ENCODE peak calls at places on chromosome 13, in four cellular contexts. P, J, X and Q are unnamed samples.

GRCh38 chr13:28470286-28470685 is 24.6 kb downstream of the FLT1 start:
- DNase-seq in P (no peak), J (no peak), X (no peak), Q (no peak)

GRCh38 chr13:112053167-112053743 is 13.7 kb upstream of the SOX1 start:
- DNase-seq in P (no peak), J (peak; percentile 81), X (no peak), Q (no peak)

GRCh38 chr13:28282451-28282850 is 144.1 kb downstream of the PAN3 start:
- DNase-seq in P (no peak), J (no peak), X (no peak), Q (no peak)

GRCh38 chr13:59088716-59089115 is 1075.0 kb downstream of the DIAPH3 start:
- DNase-seq in P (peak; percentile 78), J (no peak), X (no peak), Q (no peak)

GRCh38 chr13:40271931-40272775 is 394.3 kb downstream of the FOXO1 start:
- DNase-seq in P (peak; percentile 22), J (no peak), X (no peak), Q (peak; percentile 57)

GRCh38 chr13:50686547-50686946 is 156.9 kb downstream of the DLEU7 start:
- DNase-seq in P (no peak), J (no peak), X (no peak), Q (no peak)

GRCh38 chr13:51246005-51246404 is 23.8 kb downstream of the FAM124A start:
- DNase-seq in P (no peak), J (no peak), X (no peak), Q (no peak)

GRCh38 chr13:35822666-35823065 is 308.5 kb downstream of the DCLK1 start:
- DNase-seq in P (no peak), J (peak; percentile 50), X (no peak), Q (no peak)

GRCh38 chr13:21785990-21786389 is 115.1 kb downstream of the FGF9 start:
- DNase-seq in P (no peak), J (no peak), X (no peak), Q (no peak)

GRCh38 chr13:76350399-76350798 is 535.8 kb downstream of the KCTD12 start:
- DNase-seq in P (peak; percentile 16), J (no peak), X (no peak), Q (no peak)

GRCh38 chr13:112172641-112173171 is 105.8 kb downstream of the SOX1 start:
- DNase-seq in P (no peak), J (peak; percentile 26), X (no peak), Q (no peak)

GRCh38 chr13:32491028-32491427 is 47.6 kb downstream of the N4BP2L2 start:
- DNase-seq in P (no peak), J (no peak), X (no peak), Q (no peak)

GRCh38 chr13:38514575-38514974 is 164.9 kb downstream of the UFM1 start:
- DNase-seq in P (no peak), J (no peak), X (no peak), Q (no peak)

GRCh38 chr13:114128624-114129522 is 3.5 kb downstream of the RASA3 start:
- DNase-seq in P (peak; percentile 95), J (no peak), X (no peak), Q (peak; percentile 81)

GRCh38 chr13:66402071-66402470 is 828.1 kb downstream of the PCDH9 start:
- DNase-seq in P (no peak), J (no peak), X (no peak), Q (no peak)

GRCh38 chr13:44815507-44816074 is 173.7 kb downstream of the NUFIP1 start:
- DNase-seq in P (peak; percentile 98), J (peak; percentile 41), X (peak; percentile 27), Q (peak; percentile 25)

GRCh38 chr13:45909724-45910123 is 58.2 kb upstream of the SIAH3 start:
- DNase-seq in P (no peak), J (no peak), X (no peak), Q (no peak)

GRCh38 chr13:48210178-48210577 is 22.8 kb upstream of the ITM2B start:
- DNase-seq in P (peak; percentile 86), J (no peak), X (no peak), Q (no peak)

GRCh38 chr13:105290596-105290995 is 1244.9 kb downstream of the EFNB2 start:
- DNase-seq in P (no peak), J (no peak), X (no peak), Q (no peak)

GRCh38 chr13:34750078-34750703 is 191.9 kb upstream of the NBEA start:
- DNase-seq in P (no peak), J (peak; percentile 57), X (no peak), Q (no peak)

GRCh38 chr13:113598081-113598410 is 13.5 kb downstream of the TFDP1 start:
- DNase-seq in P (no peak), J (no peak), X (no peak), Q (no peak)

GRCh38 chr13:87671031-87671823 is at the start of gene SLITRK5:
- DNase-seq in P (peak; percentile 16), J (peak; percentile 90), X (no peak), Q (no peak)

GRCh38 chr13:112679932-112680677 is 9.7 kb upstream of the ATP11A start:
- DNase-seq in P (no peak), J (no peak), X (no peak), Q (no peak)

GRCh38 chr13:94272038-94272437 is 207.4 kb downstream of the DCT start:
- DNase-seq in P (peak; percentile 79), J (no peak), X (no peak), Q (no peak)

GRCh38 chr13:51999525-51999924 is 11.7 kb downstream of the ATP7B start:
- DNase-seq in P (peak; percentile 25), J (no peak), X (no peak), Q (no peak)

GRCh38 chr13:99871249-99871898 is 100.2 kb downstream of the ZIC5 start:
- DNase-seq in P (no peak), J (no peak), X (no peak), Q (peak; percentile 61)

GRCh38 chr13:38086721-38087120 is 217.1 kb upstream of the TRPC4 start:
- DNase-seq in P (no peak), J (no peak), X (no peak), Q (no peak)

GRCh38 chr13:93603043-93603442 is 376.4 kb downstream of the GPC6 start:
- DNase-seq in P (peak; percentile 82), J (no peak), X (peak; percentile 2), Q (no peak)

GRCh38 chr13:51781246-51782022 is 22.5 kb downstream of the DHRS12 start:
- DNase-seq in P (peak; percentile 24), J (peak; percentile 64), X (no peak), Q (peak; percentile 59)

GRCh38 chr13:18961383-18962117 is 220.1 kb downstream of the TUBA3C start:
- DNase-seq in P (no peak), J (no peak), X (no peak), Q (no peak)
- H3K9me3 ChIP-seq in P (peaks cover 58% of the 10 kb centered on the region), J (peaks cover 13% of the 10 kb centered on the region), X (peaks cover 92% of the 10 kb centered on the region), Q (peaks cover 46% of the 10 kb centered on the region)

GRCh38 chr13:33692531-33692930 is 125.4 kb upstream of the RFC3 start:
- DNase-seq in P (no peak), J (no peak), X (no peak), Q (no peak)

GRCh38 chr13:33691980-33692379 is 126.0 kb upstream of the RFC3 start:
- DNase-seq in P (no peak), J (no peak), X (no peak), Q (no peak)

GRCh38 chr13:33697936-33698335 is 120.0 kb upstream of the RFC3 start:
- DNase-seq in P (no peak), J (no peak), X (no peak), Q (no peak)

GRCh38 chr13:33694546-33694945 is 123.4 kb upstream of the RFC3 start:
- DNase-seq in P (no peak), J (no peak), X (no peak), Q (no peak)

DNA sequence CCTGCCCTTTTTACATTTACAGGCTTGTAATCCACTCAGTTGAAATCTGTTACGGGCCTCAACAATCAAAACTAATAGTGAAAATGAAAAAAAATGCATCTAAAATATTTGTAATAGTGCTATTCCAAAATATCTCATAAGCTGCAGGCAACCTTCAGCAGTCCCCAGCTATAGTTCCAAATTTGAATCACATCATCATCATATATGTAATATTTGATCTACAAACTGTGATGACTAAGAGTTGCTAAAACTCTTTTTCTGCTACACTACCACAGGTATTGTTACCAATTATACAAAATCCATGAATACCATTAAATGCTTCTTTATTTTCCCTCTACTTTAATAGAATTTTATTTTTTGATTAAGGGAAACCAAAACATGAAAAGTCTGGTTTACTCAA is 121.4 kb upstream of the RFC3 start:
- DNase-seq in P (no peak), J (no peak), X (no peak), Q (no peak)
- H3K4me2 ChIP-seq in P (no peak overlapping the region), J (no peak overlapping the region), X (no peak overlapping the region), Q (no peak overlapping the region)

GRCh38 chr13:61905054-61905453 is 489.4 kb upstream of the PCDH20 start:
- DNase-seq in P (no peak), J (no peak), X (no peak), Q (no peak)
- H3K4me3 ChIP-seq in P (no peak overlapping the region), J (no peak overlapping the region), X (no peak overlapping the region), Q (no peak overlapping the region)

GRCh38 chr13:109725995-109726637 is 60.3 kb downstream of the IRS2 start:
- DNase-seq in P (no peak), J (no peak), X (no peak), Q (no peak)
- H3K9me3 ChIP-seq in P (no peaks in the 10 kb centered on the region), J (no peaks in the 10 kb centered on the region), X (no peaks in the 10 kb centered on the region), Q (no peaks in the 10 kb centered on the region)

GRCh38 chr13:41511827-41512226 is 54.5 kb downstream of the RGCC start:
- DNase-seq in P (no peak), J (no peak), X (no peak), Q (no peak)
- H3K4me2 ChIP-seq in P (no peak overlapping the region), J (no peak overlapping the region), X (no peak overlapping the region), Q (no peak overlapping the region)

DNA sequence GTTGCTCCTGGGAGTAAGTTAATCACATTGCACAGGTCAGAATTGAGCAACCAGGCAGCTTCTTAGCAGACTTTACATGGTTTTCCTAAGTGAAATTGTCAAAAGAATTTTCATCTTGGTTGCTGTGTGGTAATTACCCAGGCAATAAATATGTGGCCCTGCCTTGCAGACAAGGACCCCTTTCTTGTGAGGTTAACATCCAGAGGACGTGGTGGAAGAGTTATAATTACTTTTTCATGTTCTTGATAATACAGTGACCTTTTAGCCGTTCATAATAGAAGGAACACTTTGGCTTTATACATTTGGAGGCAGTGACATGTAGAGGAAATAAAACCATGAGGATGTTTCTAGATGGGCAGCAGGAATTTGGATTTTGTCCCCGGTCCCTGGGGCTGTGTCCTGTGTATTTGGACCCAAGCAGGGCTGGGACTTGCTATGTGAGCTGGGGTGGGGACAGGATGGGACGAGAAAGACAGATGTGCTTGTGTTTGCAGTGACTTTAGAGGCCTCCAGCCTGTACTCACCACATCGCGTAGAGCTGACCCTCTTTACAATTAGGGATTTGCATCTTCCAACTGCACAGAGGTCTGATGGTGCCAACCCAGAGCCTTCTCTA is 156.2 kb downstream of the STK24 start:
- DNase-seq in P (no peak), J (no peak), X (no peak), Q (no peak)
- H3K4me3 ChIP-seq in P (no peak overlapping the region), J (no peak overlapping the region), X (no peak overlapping the region), Q (no peak overlapping the region)

DNA sequence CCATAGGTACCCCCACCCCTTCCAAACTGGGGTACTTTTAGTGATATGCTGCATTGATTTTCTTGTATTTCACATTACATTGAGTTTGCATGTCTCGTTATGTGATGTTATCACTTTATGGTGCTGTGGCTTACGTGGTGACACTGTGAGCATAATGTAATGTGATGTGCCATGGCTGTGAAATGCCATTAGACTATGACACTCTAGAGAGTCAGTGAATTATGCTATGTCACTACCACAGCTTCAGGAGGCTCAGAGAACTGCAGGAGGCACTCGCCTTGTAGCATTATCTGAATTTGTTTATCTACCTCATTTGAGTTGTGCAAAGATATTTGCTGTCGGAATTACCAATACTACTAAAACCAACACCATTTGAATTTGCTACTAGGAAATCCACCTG is 590.1 kb upstream of the SLC10A2 start:
- DNase-seq in P (no peak), J (no peak), X (no peak), Q (no peak)
- H3K9me3 ChIP-seq in P (peaks cover 3% of the 10 kb centered on the region), J (no peaks in the 10 kb centered on the region), X (no peaks in the 10 kb centered on the region), Q (peaks cover 10% of the 10 kb centered on the region)